ENCODE peak calls at places on chromosomes 2 and 18, in ten cellular contexts. P is erythroblast, R is right atrium auricular region, O is GM20000, D is iPS-NIHi11, S is AG20443, C is ELF-1, A is iris pigment epithelial cell, Q is progenitor cell of endocrine pancreas, U is astrocyte of the spinal cord. H is an unnamed sample.

GRCh38 chr18:317618-318017 is 49.8 kb upstream of the THOC1 start:
- DNase-seq in P (no peak), R (no peak), O (no peak), D (no peak), S (no peak), C (no peak), A (no peak), Q (no peak), U (no peak), H (no peak)

GRCh38 chr18:58847383-58848071 is 17.1 kb upstream of the ZNF532 start:
- DNase-seq in P (no peak), R (no peak), O (no peak), D (peak; percentile 78), S (no peak), C (peak; percentile 92), A (no peak), Q (no peak), U (no peak), H (no peak)

GRCh38 chr18:44698518-44698917 is 17.8 kb downstream of the SETBP1 start:
- DNase-seq in P (no peak), R (no peak), O (no peak), D (no peak), S (no peak), C (no peak), A (no peak), Q (no peak), U (no peak), H (no peak)

GRCh38 chr18:34494359-34494696 is 215.8 kb upstream of the DTNA start:
- DNase-seq in P (no peak), R (no peak), O (no peak), D (no peak), S (no peak), C (peak; percentile 5), A (no peak), Q (no peak), U (no peak), H (no peak)

GRCh38 chr18:79315589-79315988 is 80.1 kb upstream of the NFATC1 start:
- DNase-seq in P (no peak), R (no peak), O (no peak), D (no peak), S (no peak), C (no peak), A (no peak), Q (no peak), U (no peak), H (no peak)

GRCh38 chr2:45008296-45009129 is 739 bp downstream of the SIX2 start:
- DNase-seq in P (no peak), R (no peak), O (no peak), D (no peak), S (no peak), C (peak; percentile 54), A (peak; percentile 12), Q (no peak), U (peak; percentile 32), H (no peak)

GRCh38 chr2:84338069-84338468 is 121.0 kb downstream of the SUCLG1 start:
- DNase-seq in P (no peak), R (no peak), O (no peak), D (no peak), S (peak; percentile 68), C (no peak), A (no peak), Q (no peak), U (no peak), H (peak; percentile 2)

GRCh38 chr18:12515550-12515949 is 107.8 kb downstream of the PRELID3A start:
- DNase-seq in P (no peak), R (no peak), O (no peak), D (no peak), S (peak; percentile 9), C (no peak), A (no peak), Q (no peak), U (no peak), H (no peak)

GRCh38 chr2:6103949-6104348 is 411.8 kb downstream of the SOX11 start:
- DNase-seq in P (no peak), R (no peak), O (no peak), D (no peak), S (no peak), C (peak; percentile 64), A (no peak), Q (no peak), U (no peak), H (no peak)

GRCh38 chr2:100945930-100946607 is 56.0 kb upstream of the RPL31 start:
- DNase-seq in P (no peak), R (no peak), O (no peak), D (no peak), S (no peak), C (no peak), A (no peak), Q (no peak), U (no peak), H (no peak)

GRCh38 chr2:234989183-234989701 is 37.4 kb downstream of the SH3BP4 start:
- DNase-seq in P (no peak), R (peak; percentile 84), O (no peak), D (no peak), S (no peak), C (no peak), A (no peak), Q (no peak), U (peak; percentile 75), H (no peak)

GRCh38 chr2:223647258-223647952 is 45.2 kb upstream of the SCG2 start:
- DNase-seq in P (no peak), R (no peak), O (peak; percentile 14), D (no peak), S (no peak), C (no peak), A (no peak), Q (no peak), U (no peak), H (no peak)

GRCh38 chr2:190219186-190219585 is 100.4 kb downstream of the HIBCH start:
- DNase-seq in P (no peak), R (no peak), O (no peak), D (no peak), S (no peak), C (no peak), A (no peak), Q (no peak), U (no peak), H (no peak)

GRCh38 chr2:234098675-234099195 is 48.2 kb downstream of the SPP2 start:
- DNase-seq in P (no peak), R (no peak), O (no peak), D (no peak), S (no peak), C (no peak), A (no peak), Q (no peak), U (no peak), H (no peak)

GRCh38 chr2:231364961-231365810 is 30.3 kb upstream of the B3GNT7 start:
- DNase-seq in P (no peak), R (no peak), O (peak; percentile 4), D (no peak), S (peak; percentile 61), C (peak; percentile 90), A (peak; percentile 76), Q (no peak), U (peak; percentile 79), H (peak; percentile 57)

GRCh38 chr18:12391487-12392136 is 14.6 kb upstream of the AFG3L2 start:
- DNase-seq in P (peak; percentile 78), R (no peak), O (peak; percentile 76), D (peak; percentile 46), S (peak; percentile 84), C (peak; percentile 46), A (peak; percentile 73), Q (peak; percentile 27), U (peak; percentile 65), H (peak; percentile 79)

GRCh38 chr2:220670461-220670979 is 901.6 kb downstream of the EPHA4 start:
- DNase-seq in P (no peak), R (no peak), O (no peak), D (no peak), S (no peak), C (no peak), A (no peak), Q (no peak), U (peak; percentile 5), H (no peak)

GRCh38 chr18:65287642-65288041 is 463.2 kb upstream of the CDH7 start:
- DNase-seq in P (no peak), R (no peak), O (no peak), D (no peak), S (no peak), C (no peak), A (no peak), Q (no peak), U (no peak), H (no peak)

GRCh38 chr2:239245872-239246701 is 154.7 kb downstream of the HDAC4 start:
- DNase-seq in P (no peak), R (no peak), O (no peak), D (peak; percentile 60), S (no peak), C (peak; percentile 56), A (no peak), Q (no peak), U (no peak), H (peak; percentile 31)

GRCh38 chr2:108623616-108624015 is 89.3 kb downstream of the LIMS1 start:
- DNase-seq in P (no peak), R (no peak), O (no peak), D (no peak), S (no peak), C (no peak), A (peak; percentile 59), Q (no peak), U (no peak), H (no peak)